ENCODE peak calls at places on chromosomes 2 and 18, in four cellular contexts. One of them, this sample, is unnamed.

GRCh38 chr2:2735041-2735440 is 404.0 kb upstream of the MYT1L start:
- DNase-seq in GM12878: no peak
- DNase-seq in HCT116: no peak
- DNase-seq in K562: no peak
- DNase-seq in this sample: no peak

GRCh38 chr2:162591403-162592083 is 247.0 kb downstream of the KCNH7 start:
- DNase-seq in GM12878: no peak
- DNase-seq in HCT116: no peak
- DNase-seq in K562: no peak
- DNase-seq in this sample: no peak

GRCh38 chr2:168185583-168186274 is 61.7 kb downstream of the STK39 start:
- DNase-seq in GM12878: no peak
- DNase-seq in HCT116: no peak
- DNase-seq in K562: no peak
- DNase-seq in this sample: peak; percentile 79

GRCh38 chr18:8706545-8706980 is 1.2 kb downstream of the MTCL1 start:
- DNase-seq in GM12878: no peak
- DNase-seq in HCT116: no peak
- DNase-seq in K562: peak; percentile 32
- DNase-seq in this sample: no peak

GRCh38 chr2:2057125-2057721 is 273.9 kb downstream of the MYT1L start:
- DNase-seq in GM12878: no peak
- DNase-seq in HCT116: peak; percentile 2
- DNase-seq in K562: peak; percentile 63
- DNase-seq in this sample: no peak

GRCh38 chr18:34023471-34023870 is 201.2 kb downstream of the NOL4 start:
- DNase-seq in GM12878: no peak
- DNase-seq in HCT116: no peak
- DNase-seq in K562: no peak
- DNase-seq in this sample: no peak

GRCh38 chr18:44047585-44047984 is 633.1 kb upstream of the SETBP1 start:
- DNase-seq in GM12878: no peak
- DNase-seq in HCT116: no peak
- DNase-seq in K562: no peak
- DNase-seq in this sample: no peak

GRCh38 chr2:143796051-143796450 is 666.8 kb downstream of the ARHGAP15 start:
- DNase-seq in GM12878: no peak
- DNase-seq in HCT116: no peak
- DNase-seq in K562: no peak
- DNase-seq in this sample: no peak

GRCh38 chr2:29157131-29157530 is 41.9 kb downstream of the CLIP4 start:
- DNase-seq in GM12878: no peak
- DNase-seq in HCT116: no peak
- DNase-seq in K562: no peak
- DNase-seq in this sample: no peak

GRCh38 chr2:12176621-12177020 is 430.2 kb downstream of the LPIN1 start:
- DNase-seq in GM12878: no peak
- DNase-seq in HCT116: no peak
- DNase-seq in K562: no peak
- DNase-seq in this sample: no peak

GRCh38 chr2:44942304-44943030 is 965 bp downstream of the SIX3 start:
- DNase-seq in GM12878: no peak
- DNase-seq in HCT116: no peak
- DNase-seq in K562: no peak
- DNase-seq in this sample: no peak

GRCh38 chr2:56185101-56185581 is 1.4 kb downstream of the CCDC85A start:
- DNase-seq in GM12878: no peak
- DNase-seq in HCT116: no peak
- DNase-seq in K562: no peak
- DNase-seq in this sample: no peak

GRCh38 chr2:207711750-207712487 is 479 bp downstream of the CCNYL1 start:
- DNase-seq in GM12878: no peak
- DNase-seq in HCT116: no peak
- DNase-seq in K562: peak; percentile 25
- DNase-seq in this sample: no peak

GRCh38 chr18:1846640-1847039 is 724.7 kb downstream of the METTL4 start:
- DNase-seq in GM12878: no peak
- DNase-seq in HCT116: no peak
- DNase-seq in K562: no peak
- DNase-seq in this sample: no peak

DNA sequence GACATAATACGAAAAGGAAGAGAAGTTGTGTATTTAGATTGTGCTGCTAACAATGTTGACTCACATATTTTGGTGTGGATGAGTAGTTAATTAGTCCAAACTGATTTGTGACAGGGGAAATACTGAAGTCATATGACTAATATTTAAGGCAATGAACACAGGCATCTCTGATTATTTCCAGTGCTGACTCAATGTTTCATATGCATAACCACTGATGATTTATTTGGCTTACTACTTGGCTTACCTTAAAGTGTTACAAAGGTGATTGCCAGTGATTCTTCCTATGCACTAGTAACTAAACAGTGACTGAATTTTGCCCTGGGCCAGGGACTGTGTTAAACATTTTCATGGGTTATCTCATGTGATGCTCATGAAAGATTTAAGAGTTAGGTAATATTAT is 722.6 kb downstream of the METTL4 start:
- DNase-seq in GM12878: no peak
- DNase-seq in HCT116: no peak
- DNase-seq in K562: no peak
- DNase-seq in this sample: no peak
- TF ChIP-seq ZBTB33 in GM12878: no peak
- TF ChIP-seq ZBTB33 in HCT116: no peak
- TF ChIP-seq ZBTB33 in K562: no peak
- TF ChIP-seq ZBTB33 in this sample: no peak

DNA sequence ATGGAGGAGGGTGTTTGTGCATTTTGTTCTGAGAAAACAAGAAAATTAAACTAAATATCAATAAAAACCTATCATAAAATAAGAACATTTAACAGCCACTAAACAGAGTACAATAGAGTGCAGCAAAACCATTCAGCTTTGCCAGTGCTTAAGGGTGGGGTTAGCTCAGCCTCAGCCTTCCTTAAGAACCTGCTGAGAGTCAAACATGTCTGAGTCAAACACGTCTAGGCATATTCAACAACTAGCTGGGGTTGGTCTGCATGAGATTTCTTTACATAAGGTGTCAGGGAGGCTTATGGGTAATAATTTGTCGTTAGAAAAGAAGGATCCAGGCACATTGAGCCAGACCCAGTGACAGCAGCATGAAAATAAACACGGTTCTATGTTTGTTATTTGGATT is 298.2 kb downstream of the SP3 start:
- DNase-seq in GM12878: no peak
- DNase-seq in HCT116: no peak
- DNase-seq in K562: no peak
- DNase-seq in this sample: no peak
- TF ChIP-seq CEBPB in GM12878: no peak
- TF ChIP-seq CEBPB in HCT116: no peak
- TF ChIP-seq CEBPB in K562: no peak
- TF ChIP-seq CEBPB in this sample: no peak

DNA sequence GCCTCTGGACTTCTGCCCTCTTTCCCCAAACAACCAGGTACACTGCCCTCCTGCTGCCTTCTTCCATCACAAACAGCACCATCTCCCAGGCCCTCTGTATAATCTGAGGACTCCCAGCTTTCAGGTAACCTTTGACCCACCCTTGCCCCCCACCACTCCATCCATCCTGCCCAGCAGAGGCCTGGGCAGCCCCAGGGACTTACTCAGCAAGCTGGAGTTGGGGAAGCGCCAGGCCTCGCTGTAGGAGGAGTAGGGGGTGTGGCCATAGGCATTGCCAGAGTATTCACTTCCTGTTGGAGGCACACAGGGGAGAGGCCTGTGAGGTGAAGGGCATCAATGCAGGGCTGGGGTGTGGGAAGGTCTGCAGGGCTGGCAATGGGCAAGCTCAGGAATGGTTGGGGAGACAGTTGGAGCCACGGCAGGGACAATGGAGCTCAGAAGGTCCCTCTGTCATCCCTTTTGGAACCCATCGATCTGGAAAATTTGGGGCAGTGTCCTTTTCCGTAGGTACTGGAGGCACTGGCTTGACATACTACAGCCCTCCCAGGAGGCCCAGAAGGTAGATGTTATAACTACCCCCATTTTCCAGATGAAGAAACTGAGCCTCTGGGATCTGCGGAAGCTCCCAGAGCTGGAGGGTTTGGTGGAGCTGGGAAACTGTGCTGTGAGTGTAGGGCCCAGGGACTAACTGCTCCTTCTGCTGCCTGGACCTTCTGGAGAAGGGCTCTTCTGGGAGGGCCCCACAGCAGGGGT is 46.3 kb downstream of the PSD4 start:
- DNase-seq in GM12878: no peak
- DNase-seq in HCT116: peak; percentile 50
- DNase-seq in K562: no peak
- DNase-seq in this sample: peak; percentile 85
- TF ChIP-seq ZBTB33 in GM12878: no peak
- TF ChIP-seq ZBTB33 in HCT116: no peak
- TF ChIP-seq ZBTB33 in K562: no peak
- TF ChIP-seq ZBTB33 in this sample: no peak

DNA sequence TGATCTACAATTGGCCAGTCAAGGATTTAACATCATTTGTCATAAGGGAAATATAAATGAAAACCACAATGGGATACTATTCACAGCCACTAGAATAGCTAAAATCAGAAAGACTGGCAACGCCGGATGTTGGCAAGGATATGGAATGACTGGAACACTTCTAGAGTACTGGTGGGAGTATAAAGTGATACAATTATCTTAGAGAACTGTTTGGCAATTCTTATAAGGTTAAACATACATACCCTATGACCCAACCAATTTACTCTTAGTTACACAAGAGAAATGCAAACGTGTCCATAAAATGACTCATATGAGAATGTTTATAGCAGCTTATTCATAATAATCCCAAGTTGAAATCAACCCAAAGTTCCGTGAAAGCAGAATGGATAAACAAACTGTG is 35.0 kb downstream of the MAPK4 start:
- DNase-seq in GM12878: no peak
- DNase-seq in HCT116: no peak
- DNase-seq in K562: no peak
- DNase-seq in this sample: no peak
- TF ChIP-seq CEBPB in GM12878: no peak
- TF ChIP-seq CEBPB in HCT116: no peak
- TF ChIP-seq CEBPB in K562: no peak
- TF ChIP-seq CEBPB in this sample: no peak

GRCh38 chr18:27696148-27696547 is 480.8 kb downstream of the CDH2 start:
- DNase-seq in GM12878: no peak
- DNase-seq in HCT116: no peak
- DNase-seq in K562: no peak
- DNase-seq in this sample: no peak

GRCh38 chr18:27695054-27695453 is 481.9 kb downstream of the CDH2 start:
- DNase-seq in GM12878: no peak
- DNase-seq in HCT116: no peak
- DNase-seq in K562: no peak
- DNase-seq in this sample: no peak

DNA sequence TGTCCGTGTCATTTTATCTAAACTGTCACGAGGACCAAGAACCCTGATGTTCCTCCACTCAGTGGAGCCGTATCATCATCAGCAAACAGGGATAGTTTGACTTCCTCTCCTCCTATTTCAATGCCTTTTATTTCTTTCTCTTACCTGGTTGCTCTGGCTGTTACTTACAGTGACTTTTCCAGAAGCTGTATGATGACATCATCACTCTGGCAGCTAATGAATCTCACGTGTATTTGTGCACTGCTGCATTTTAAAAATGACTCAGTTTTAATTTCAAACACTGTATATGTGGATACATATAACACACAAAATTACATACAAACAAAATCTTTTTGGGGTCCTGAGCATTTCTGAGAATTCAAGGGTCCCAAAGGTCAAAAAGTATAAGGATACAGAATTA is 481.4 kb downstream of the CDH2 start:
- DNase-seq in GM12878: no peak
- DNase-seq in HCT116: no peak
- DNase-seq in K562: no peak
- DNase-seq in this sample: no peak
- TF ChIP-seq ZBTB33 in GM12878: no peak
- TF ChIP-seq ZBTB33 in HCT116: no peak
- TF ChIP-seq ZBTB33 in K562: no peak
- TF ChIP-seq ZBTB33 in this sample: no peak

GRCh38 chr2:74072542-74072941 is 75.2 kb downstream of the BOLA3 start:
- DNase-seq in GM12878: no peak
- DNase-seq in HCT116: no peak
- DNase-seq in K562: no peak
- DNase-seq in this sample: no peak
- TF ChIP-seq CEBPB in GM12878: no peak
- TF ChIP-seq CEBPB in HCT116: no peak
- TF ChIP-seq CEBPB in K562: peak; percentile 94
- TF ChIP-seq CEBPB in this sample: peak; percentile 57

DNA sequence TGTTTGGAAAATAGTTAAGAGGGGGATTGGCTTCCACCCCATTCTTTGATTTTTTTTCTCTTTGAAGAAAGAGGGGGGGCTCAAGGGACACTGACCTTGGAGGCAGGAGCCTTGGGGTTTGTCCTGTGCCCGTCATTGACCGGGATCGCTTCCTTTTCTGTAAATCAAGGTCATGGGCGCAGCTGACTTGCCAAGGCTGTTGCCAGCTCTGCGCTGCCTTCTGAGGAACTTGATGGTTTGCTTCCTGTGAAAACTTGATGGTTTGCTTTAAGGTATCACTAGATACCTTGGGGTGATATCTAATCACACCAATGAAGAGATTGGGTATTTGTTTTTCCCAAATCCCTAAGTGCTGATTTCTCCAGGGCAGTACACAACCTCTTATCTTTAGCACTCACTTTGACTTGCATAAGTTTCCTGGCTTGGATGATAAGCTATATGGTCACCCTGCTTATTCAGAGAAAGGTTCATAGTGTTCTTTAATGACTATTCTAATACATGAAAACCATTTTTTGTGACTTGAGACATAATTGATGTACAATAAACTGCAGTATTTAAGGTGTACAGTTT is 56.0 kb downstream of the DGKD start:
- DNase-seq in GM12878: no peak
- DNase-seq in HCT116: no peak
- DNase-seq in K562: no peak
- DNase-seq in this sample: no peak
- TF ChIP-seq ZBTB33 in GM12878: no peak
- TF ChIP-seq ZBTB33 in HCT116: no peak
- TF ChIP-seq ZBTB33 in K562: no peak
- TF ChIP-seq ZBTB33 in this sample: no peak

DNA sequence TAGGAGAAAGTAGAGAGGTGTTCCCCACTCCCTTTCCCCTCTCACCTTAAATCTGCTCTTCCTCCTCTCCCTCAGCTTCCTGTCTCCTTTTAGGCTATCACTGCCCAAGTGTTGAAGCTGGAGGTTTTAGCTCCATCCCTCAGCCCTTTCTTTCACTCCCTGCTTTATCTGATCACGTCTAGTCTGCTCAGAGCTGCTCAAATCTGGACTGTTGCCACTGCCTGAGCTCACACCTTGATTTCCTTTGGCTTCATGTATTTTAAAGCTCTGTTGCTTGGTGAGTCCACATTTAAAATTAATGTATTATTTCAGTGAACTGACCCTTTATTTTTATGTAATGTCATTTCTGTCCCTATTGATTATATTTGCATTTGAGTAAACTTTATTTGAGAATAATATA is 236.6 kb downstream of the PTGR3 start:
- DNase-seq in GM12878: no peak
- DNase-seq in HCT116: no peak
- DNase-seq in K562: no peak
- DNase-seq in this sample: no peak
- TF ChIP-seq CEBPB in GM12878: no peak
- TF ChIP-seq CEBPB in HCT116: no peak
- TF ChIP-seq CEBPB in K562: no peak
- TF ChIP-seq CEBPB in this sample: no peak

This sample was measured in HepG2.